ENCODE peak calls at places on chromosomes 2 and 18, in four cellular contexts. One of them, this sample, is unnamed.

GRCh38 chr18:44856157-44856556 is 175.5 kb downstream of the SETBP1 start:
- DNase-seq in MCF 10A: no peak
- DNase-seq in iPS DF 6.9: no peak
- DNase-seq in colonic mucosa: no peak
- DNase-seq in this sample: no peak

GRCh38 chr18:28541276-28541930 is 364.5 kb upstream of the CDH2 start:
- DNase-seq in MCF 10A: no peak
- DNase-seq in colonic mucosa: no peak
- DNase-seq in iPS DF 6.9: no peak
- DNase-seq in this sample: no peak

GRCh38 chr2:71277536-71278103 is 50.7 kb upstream of the PAIP2B start:
- DNase-seq in MCF 10A: peak
- DNase-seq in colonic mucosa: peak
- DNase-seq in iPS DF 6.9: no peak
- DNase-seq in this sample: no peak

GRCh38 chr2:149650006-149650405 is 62.4 kb upstream of the MMADHC start:
- DNase-seq in MCF 10A: no peak
- DNase-seq in colonic mucosa: no peak
- DNase-seq in iPS DF 6.9: no peak
- DNase-seq in this sample: no peak

GRCh38 chr2:7726989-7727388 is 809.8 kb downstream of the RNF144A start:
- DNase-seq in iPS DF 6.9: no peak
- DNase-seq in colonic mucosa: no peak
- DNase-seq in MCF 10A: no peak
- DNase-seq in this sample: no peak

GRCh38 chr2:73020657-73021370 is 50.7 kb downstream of the SFXN5 start:
- DNase-seq in MCF 10A: peak
- DNase-seq in iPS DF 6.9: no peak
- DNase-seq in colonic mucosa: no peak
- DNase-seq in this sample: no peak

GRCh38 chr2:104539649-104540048 is 314.3 kb upstream of the POU3F3 start:
- DNase-seq in colonic mucosa: no peak
- DNase-seq in MCF 10A: no peak
- DNase-seq in iPS DF 6.9: no peak
- DNase-seq in this sample: no peak

GRCh38 chr2:32742381-32742780 is 114.5 kb downstream of the TTC27 start:
- DNase-seq in MCF 10A: no peak
- DNase-seq in iPS DF 6.9: no peak
- DNase-seq in colonic mucosa: no peak
- DNase-seq in this sample: no peak

GRCh38 chr2:219488149-219488843 is 10.4 kb upstream of the GMPPA start:
- DNase-seq in colonic mucosa: no peak
- DNase-seq in MCF 10A: no peak
- DNase-seq in iPS DF 6.9: no peak
- DNase-seq in this sample: no peak

GRCh38 chr2:57177176-57177575 is 869.4 kb upstream of the VRK2 start:
- DNase-seq in colonic mucosa: no peak
- DNase-seq in iPS DF 6.9: no peak
- DNase-seq in MCF 10A: no peak
- DNase-seq in this sample: no peak

GRCh38 chr2:173884403-173884802 is 80.8 kb downstream of the SP3 start:
- DNase-seq in colonic mucosa: peak
- DNase-seq in MCF 10A: peak
- DNase-seq in iPS DF 6.9: peak
- DNase-seq in this sample: no peak

GRCh38 chr18:80074183-80074582 is 34.9 kb upstream of the ADNP2 start:
- DNase-seq in MCF 10A: no peak
- DNase-seq in iPS DF 6.9: no peak
- DNase-seq in colonic mucosa: no peak
- DNase-seq in this sample: no peak

GRCh38 chr2:217935245-217935879 is 67.4 kb downstream of the TNS1 start:
- DNase-seq in MCF 10A: no peak
- DNase-seq in colonic mucosa: no peak
- DNase-seq in iPS DF 6.9: no peak
- DNase-seq in this sample: no peak

GRCh38 chr2:233566141-233566956 is at the start of gene USP40:
- DNase-seq in MCF 10A: peak
- DNase-seq in iPS DF 6.9: peak
- DNase-seq in colonic mucosa: peak
- DNase-seq in this sample: peak

GRCh38 chr2:29700560-29700959 is 220.8 kb downstream of the ALK start:
- DNase-seq in colonic mucosa: no peak
- DNase-seq in MCF 10A: no peak
- DNase-seq in iPS DF 6.9: no peak
- DNase-seq in this sample: no peak

GRCh38 chr2:25362564-25363145 is 20.9 kb upstream of the DNMT3A start:
- DNase-seq in iPS DF 6.9: no peak
- DNase-seq in MCF 10A: no peak
- DNase-seq in colonic mucosa: peak
- DNase-seq in this sample: no peak

GRCh38 chr2:26579723-26580040 is 61.5 kb downstream of the CIB4 start:
- DNase-seq in colonic mucosa: no peak
- DNase-seq in MCF 10A: no peak
- DNase-seq in iPS DF 6.9: no peak
- DNase-seq in this sample: no peak

GRCh38 chr2:31087491-31087890 is 50.7 kb downstream of the GALNT14 start:
- DNase-seq in MCF 10A: no peak
- DNase-seq in iPS DF 6.9: no peak
- DNase-seq in colonic mucosa: no peak
- DNase-seq in this sample: no peak

GRCh38 chr18:34773961-34774754 is 64.1 kb downstream of the DTNA start:
- DNase-seq in iPS DF 6.9: no peak
- DNase-seq in colonic mucosa: no peak
- DNase-seq in MCF 10A: peak
- DNase-seq in this sample: no peak

GRCh38 chr2:160417745-160418397 is 75.7 kb downstream of the RBMS1 start:
- DNase-seq in colonic mucosa: no peak
- DNase-seq in MCF 10A: peak
- DNase-seq in iPS DF 6.9: no peak
- DNase-seq in this sample: no peak

GRCh38 chr2:10885479-10885863 is 26.3 kb upstream of the KCNF1 start:
- DNase-seq in MCF 10A: no peak
- DNase-seq in colonic mucosa: no peak
- DNase-seq in iPS DF 6.9: no peak
- DNase-seq in this sample: no peak

GRCh38 chr2:98911126-98911375 is 25.0 kb downstream of the CRACDL start:
- DNase-seq in colonic mucosa: no peak
- DNase-seq in iPS DF 6.9: no peak
- DNase-seq in MCF 10A: no peak
- DNase-seq in this sample: no peak

GRCh38 chr2:74493546-74493945 is 5.9 kb downstream of the LBX2 start:
- DNase-seq in iPS DF 6.9: no peak
- DNase-seq in colonic mucosa: no peak
- DNase-seq in MCF 10A: no peak
- DNase-seq in this sample: no peak

GRCh38 chr2:9525266-9525665 is 30.4 kb downstream of the ADAM17 start:
- DNase-seq in colonic mucosa: no peak
- DNase-seq in MCF 10A: no peak
- DNase-seq in iPS DF 6.9: no peak
- DNase-seq in this sample: no peak

GRCh38 chr18:24176727-24177416 is 38.0 kb downstream of the CABYR start:
- DNase-seq in iPS DF 6.9: peak
- DNase-seq in MCF 10A: peak
- DNase-seq in colonic mucosa: peak
- DNase-seq in this sample: peak

GRCh38 chr2:229980440-229981184 is 58.3 kb downstream of the FBXO36 start:
- DNase-seq in MCF 10A: peak
- DNase-seq in colonic mucosa: peak
- DNase-seq in iPS DF 6.9: no peak
- DNase-seq in this sample: peak

GRCh38 chr2:220174826-220175225 is 547.4 kb downstream of the SLC4A3 start:
- DNase-seq in iPS DF 6.9: no peak
- DNase-seq in colonic mucosa: no peak
- DNase-seq in MCF 10A: no peak
- DNase-seq in this sample: no peak

GRCh38 chr2:70247364-70248144 is 874 bp downstream of the TIA1 start:
- DNase-seq in colonic mucosa: no peak
- DNase-seq in iPS DF 6.9: no peak
- DNase-seq in MCF 10A: peak
- DNase-seq in this sample: no peak

GRCh38 chr2:9174771-9175441 is 31.7 kb upstream of the ASAP2 start:
- DNase-seq in iPS DF 6.9: no peak
- DNase-seq in colonic mucosa: no peak
- DNase-seq in MCF 10A: peak
- DNase-seq in this sample: peak

GRCh38 chr2:140344842-140345241 is 1564.7 kb upstream of the NXPH2 start:
- DNase-seq in iPS DF 6.9: no peak
- DNase-seq in MCF 10A: peak
- DNase-seq in colonic mucosa: no peak
- DNase-seq in this sample: no peak

GRCh38 chr18:45611943-45612342 is 3.3 kb upstream of the SLC14A2 start:
- DNase-seq in colonic mucosa: no peak
- DNase-seq in MCF 10A: no peak
- DNase-seq in iPS DF 6.9: no peak
- DNase-seq in this sample: no peak

GRCh38 chr2:224594840-224595239 is 9.7 kb upstream of the CUL3 start:
- DNase-seq in MCF 10A: peak
- DNase-seq in colonic mucosa: no peak
- DNase-seq in iPS DF 6.9: no peak
- DNase-seq in this sample: no peak

GRCh38 chr2:185676316-185676715 is 62.3 kb upstream of the FSIP2 start:
- DNase-seq in iPS DF 6.9: no peak
- DNase-seq in MCF 10A: peak
- DNase-seq in colonic mucosa: no peak
- DNase-seq in this sample: no peak

This sample was measured in iPS DF 19.7.